ENCODE peak calls at places on chromosomes 5 and 9, in seven cellular contexts. One of them, this sample, is unnamed.

GRCh38 chr5:72848474-72849428 is 32.3 kb downstream of the TNPO1 start:
- DNase-seq in stimulated activated CD4-positive, alpha-beta T cell treated with anti-CD3 and anti-CD28 coated beads, TNF-alpha, amount 100 ng/mL, for 1 hour: no peak
- DNase-seq in A172: peak
- DNase-seq in A673: peak
- DNase-seq in amygdala: peak
- DNase-seq in HuH-7.5: peak
- DNase-seq in AG10803: no peak
- DNase-seq in this sample: peak

GRCh38 chr5:68242743-68243142 is 27.2 kb downstream of the PIK3R1 start:
- DNase-seq in A673: no peak
- DNase-seq in stimulated activated CD4-positive, alpha-beta T cell treated with anti-CD3 and anti-CD28 coated beads, TNF-alpha, amount 100 ng/mL, for 1 hour: no peak
- DNase-seq in amygdala: no peak
- DNase-seq in AG10803: peak
- DNase-seq in A172: peak
- DNase-seq in HuH-7.5: no peak
- DNase-seq in this sample: no peak

GRCh38 chr9:85639675-85640186 is 102.0 kb downstream of the AGTPBP1 start:
- DNase-seq in stimulated activated CD4-positive, alpha-beta T cell treated with anti-CD3 and anti-CD28 coated beads, TNF-alpha, amount 100 ng/mL, for 1 hour: no peak
- DNase-seq in AG10803: no peak
- DNase-seq in HuH-7.5: no peak
- DNase-seq in A172: no peak
- DNase-seq in amygdala: no peak
- DNase-seq in A673: peak
- DNase-seq in this sample: no peak

GRCh38 chr9:113798062-113799030 is 77.8 kb upstream of the ZNF618 start:
- DNase-seq in AG10803: no peak
- DNase-seq in A172: peak
- DNase-seq in HuH-7.5: no peak
- DNase-seq in A673: no peak
- DNase-seq in stimulated activated CD4-positive, alpha-beta T cell treated with anti-CD3 and anti-CD28 coated beads, TNF-alpha, amount 100 ng/mL, for 1 hour: no peak
- DNase-seq in amygdala: no peak
- DNase-seq in this sample: no peak

GRCh38 chr5:65213921-65214525 is 267.7 kb downstream of the ADAMTS6 start:
- DNase-seq in stimulated activated CD4-positive, alpha-beta T cell treated with anti-CD3 and anti-CD28 coated beads, TNF-alpha, amount 100 ng/mL, for 1 hour: no peak
- DNase-seq in A673: peak
- DNase-seq in amygdala: no peak
- DNase-seq in A172: no peak
- DNase-seq in HuH-7.5: peak
- DNase-seq in AG10803: no peak
- DNase-seq in this sample: peak

GRCh38 chr9:68949271-68950000 is 64.5 kb downstream of the PRKACG start:
- DNase-seq in stimulated activated CD4-positive, alpha-beta T cell treated with anti-CD3 and anti-CD28 coated beads, TNF-alpha, amount 100 ng/mL, for 1 hour: no peak
- DNase-seq in amygdala: no peak
- DNase-seq in A172: peak
- DNase-seq in AG10803: peak
- DNase-seq in HuH-7.5: no peak
- DNase-seq in A673: peak
- DNase-seq in this sample: no peak

GRCh38 chr9:110555971-110556370 is 23.6 kb downstream of the SVEP1 start:
- DNase-seq in amygdala: no peak
- DNase-seq in A172: peak
- DNase-seq in HuH-7.5: peak
- DNase-seq in stimulated activated CD4-positive, alpha-beta T cell treated with anti-CD3 and anti-CD28 coated beads, TNF-alpha, amount 100 ng/mL, for 1 hour: no peak
- DNase-seq in AG10803: peak
- DNase-seq in A673: no peak
- DNase-seq in this sample: no peak

GRCh38 chr5:159936686-159937329 is 20.5 kb downstream of the ADRA1B start:
- DNase-seq in A673: no peak
- DNase-seq in A172: no peak
- DNase-seq in stimulated activated CD4-positive, alpha-beta T cell treated with anti-CD3 and anti-CD28 coated beads, TNF-alpha, amount 100 ng/mL, for 1 hour: no peak
- DNase-seq in AG10803: no peak
- DNase-seq in amygdala: no peak
- DNase-seq in HuH-7.5: no peak
- DNase-seq in this sample: no peak

GRCh38 chr9:93702261-93702660 is 125.9 kb downstream of the PHF2 start:
- DNase-seq in A172: no peak
- DNase-seq in A673: no peak
- DNase-seq in amygdala: no peak
- DNase-seq in stimulated activated CD4-positive, alpha-beta T cell treated with anti-CD3 and anti-CD28 coated beads, TNF-alpha, amount 100 ng/mL, for 1 hour: no peak
- DNase-seq in AG10803: no peak
- DNase-seq in HuH-7.5: no peak
- DNase-seq in this sample: no peak

GRCh38 chr5:180598316-180598701 is 7.0 kb upstream of the SCGB3A1 start:
- DNase-seq in A172: no peak
- DNase-seq in stimulated activated CD4-positive, alpha-beta T cell treated with anti-CD3 and anti-CD28 coated beads, TNF-alpha, amount 100 ng/mL, for 1 hour: no peak
- DNase-seq in amygdala: no peak
- DNase-seq in AG10803: no peak
- DNase-seq in A673: no peak
- DNase-seq in HuH-7.5: no peak
- DNase-seq in this sample: no peak